ENCODE peak calls at places on chromosomes 16 and 17, in seven cellular contexts. D, X, H, U, N, G and O are unnamed samples.

GRCh38 chr16:88725609-88726407 is 19.5 kb downstream of the CTU2 start:
- DNase-seq in D (no peak), X (no peak), H (no peak), U (no peak), N (no peak), G (no peak), O (no peak)

GRCh38 chr16:30482366-30482765 is 9.8 kb downstream of the ITGAL start:
- DNase-seq in D (no peak), X (no peak), H (no peak), U (no peak), N (peak; percentile 32), G (no peak), O (peak; percentile 13)

GRCh38 chr17:81867123-81867951 is 3.8 kb downstream of the ARHGDIA start:
- DNase-seq in D (peak; percentile 52), X (peak; percentile 59), H (no peak), U (peak; percentile 69), N (peak; percentile 73), G (peak; percentile 50), O (peak; percentile 61)

GRCh38 chr17:74042744-74043486 is 160.6 kb upstream of the RPL38 start:
- DNase-seq in D (no peak), X (peak; percentile 60), H (peak; percentile 32), U (peak; percentile 81), N (no peak), G (peak; percentile 23), O (peak; percentile 38)

GRCh38 chr17:48541574-48542113 is 3.3 kb downstream of the HOXB2 start:
- DNase-seq in D (no peak), X (no peak), H (no peak), U (peak; percentile 50), N (peak; percentile 59), G (no peak), O (no peak)

GRCh38 chr17:6094453-6094852 is 24.3 kb downstream of the WSCD1 start:
- DNase-seq in D (no peak), X (no peak), H (no peak), U (no peak), N (no peak), G (no peak), O (no peak)

GRCh38 chr17:27218719-27219488 is 75.0 kb upstream of the WSB1 start:
- DNase-seq in D (no peak), X (no peak), H (no peak), U (no peak), N (no peak), G (no peak), O (no peak)

GRCh38 chr16:30757316-30757715 is 4.5 kb downstream of the CFAP119 start:
- DNase-seq in D (no peak), X (no peak), H (no peak), U (no peak), N (no peak), G (no peak), O (no peak)

GRCh38 chr17:48055531-48056245 is 7.5 kb downstream of the NFE2L1 start:
- DNase-seq in D (no peak), X (peak; percentile 35), H (peak; percentile 93), U (peak; percentile 48), N (peak; percentile 97), G (no peak), O (peak; percentile 72)

GRCh38 chr16:14629612-14629918 is 495 bp downstream of the PARN start:
- DNase-seq in D (no peak), X (no peak), H (no peak), U (no peak), N (peak; percentile 63), G (no peak), O (no peak)

GRCh38 chr17:13725286-13725990 is 123.7 kb upstream of the HS3ST3A1 start:
- DNase-seq in D (no peak), X (peak; percentile 36), H (no peak), U (peak; percentile 67), N (no peak), G (peak; percentile 22), O (no peak)
- TF ChIP-seq CTCF in D (no peak), X (no peak), H (no peak), U (no peak), N (no peak), G (no peak), O (no peak)

GRCh38 chr17:31515226-31515759 is 123.8 kb downstream of the RAB11FIP4 start:
- DNase-seq in D (no peak), X (no peak), H (no peak), U (no peak), N (no peak), G (no peak), O (no peak)

GRCh38 chr17:31518478-31518877 is 127.0 kb downstream of the RAB11FIP4 start:
- DNase-seq in D (no peak), X (no peak), H (no peak), U (no peak), N (no peak), G (no peak), O (no peak)

GRCh38 chr17:31521632-31522283 is 130.3 kb downstream of the RAB11FIP4 start:
- DNase-seq in D (no peak), X (no peak), H (no peak), U (no peak), N (no peak), G (no peak), O (no peak)

GRCh38 chr17:31513731-31514427 is 122.4 kb downstream of the RAB11FIP4 start:
- DNase-seq in D (no peak), X (no peak), H (no peak), U (no peak), N (no peak), G (no peak), O (no peak)

DNA sequence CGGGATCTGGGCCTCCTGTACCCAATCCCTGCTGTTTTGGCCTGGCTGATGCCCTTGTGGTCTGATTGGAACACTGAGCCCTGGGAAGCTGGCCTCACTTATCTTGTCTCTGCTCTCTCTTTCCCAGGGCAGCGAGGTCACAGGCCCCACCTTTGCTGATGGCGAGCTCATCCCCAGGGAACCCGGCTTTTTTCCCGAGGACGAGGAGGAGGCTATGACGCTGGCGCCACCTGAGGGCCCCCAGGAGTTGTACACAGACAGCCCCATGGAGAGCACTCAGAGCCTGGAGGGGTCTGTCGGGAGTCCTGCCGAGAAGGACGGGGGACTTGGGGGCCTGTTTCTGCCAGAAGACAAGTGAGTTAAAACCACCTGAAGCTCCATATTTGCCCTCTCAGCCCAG is 126.0 kb downstream of the RAB11FIP4 start:
- DNase-seq in D (no peak), X (peak; percentile 51), H (no peak), U (no peak), N (peak; percentile 78), G (peak; percentile 53), O (peak; percentile 43)
- TF ChIP-seq CTCF in D (no peak), X (peak; percentile 63), H (peak; percentile 24), U (peak; percentile 41), N (peak; percentile 76), G (peak; percentile 76), O (peak; percentile 32)

GRCh38 chr16:55542459-55543082 is 23.9 kb upstream of the CAPNS2 start:
- DNase-seq in D (no peak), X (peak; percentile 8), H (no peak), U (no peak), N (no peak), G (no peak), O (no peak)

GRCh38 chr16:55539049-55539448 is 27.4 kb upstream of the CAPNS2 start:
- DNase-seq in D (no peak), X (peak; percentile 81), H (no peak), U (no peak), N (no peak), G (no peak), O (no peak)

GRCh38 chr16:55540221-55540620 is 26.3 kb upstream of the CAPNS2 start:
- DNase-seq in D (no peak), X (no peak), H (no peak), U (no peak), N (no peak), G (no peak), O (no peak)

GRCh38 chr16:55539488-55539887 is 27.0 kb upstream of the CAPNS2 start:
- DNase-seq in D (no peak), X (peak; percentile 29), H (no peak), U (no peak), N (no peak), G (no peak), O (no peak)

DNA sequence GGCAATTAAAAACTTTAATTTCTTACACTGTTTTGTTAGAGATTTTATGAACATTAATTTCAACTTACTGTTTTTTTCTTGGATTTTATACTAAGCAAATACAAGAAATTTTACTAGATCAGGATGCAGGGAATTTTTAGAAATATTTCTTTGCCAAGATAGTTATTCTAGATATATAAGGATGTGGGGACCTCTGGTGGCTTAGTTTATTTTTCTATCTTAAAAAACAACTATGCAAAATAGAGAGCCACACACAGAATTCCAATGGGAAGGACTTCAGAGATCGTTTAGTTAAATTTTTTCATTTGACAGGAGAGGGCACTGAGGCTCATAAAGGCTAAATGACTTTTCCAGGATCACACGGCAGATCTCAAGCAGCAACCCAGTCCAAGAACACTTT is 23.0 kb upstream of the CAPNS2 start:
- DNase-seq in D (no peak), X (peak; percentile 21), H (no peak), U (peak; percentile 44), N (peak; percentile 66), G (peak; percentile 35), O (no peak)
- TF ChIP-seq CTCF in D (peak; percentile 17), X (no peak), H (no peak), U (peak; percentile 58), N (peak; percentile 31), G (peak; percentile 16), O (peak; percentile 18)

DNA sequence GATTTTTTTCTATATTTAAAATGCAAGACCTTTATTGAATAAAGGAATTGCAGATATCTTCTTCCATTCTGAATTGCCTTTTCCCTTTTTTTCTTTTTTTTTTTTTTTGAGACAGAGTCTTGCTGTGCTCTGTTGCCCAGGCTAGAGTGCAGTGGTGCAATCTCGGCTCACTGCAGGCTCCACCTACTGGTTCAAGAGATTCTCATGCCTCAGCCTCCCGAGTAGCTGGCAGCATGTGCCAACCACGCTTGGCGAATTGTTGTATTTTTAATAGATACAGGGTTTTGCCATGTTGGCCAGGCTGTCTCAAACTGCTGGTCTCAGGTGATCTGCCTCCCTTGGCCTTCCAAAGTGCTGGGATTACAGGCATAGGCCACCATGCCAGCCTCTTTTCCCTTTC is 151.5 kb downstream of the CEP112 start:
- DNase-seq in D (no peak), X (peak; percentile 4), H (no peak), U (no peak), N (peak; percentile 23), G (peak; percentile 7), O (peak; percentile 8)
- TF ChIP-seq CTCF in D (no peak), X (peak; percentile 9), H (no peak), U (no peak), N (peak; percentile 51), G (peak; percentile 40), O (no peak)